ENCODE peak calls at places on chromosomes 12 and 14, in four cellular contexts. T, I, W and U are unnamed samples.

GRCh38 chr12:90953956-90954421 is 987 bp downstream of the CCER1 start:
- DNase-seq in I (no peak), T (no peak), W (peak), U (no peak)

GRCh38 chr14:26323781-26324363 is 274.0 kb downstream of the NOVA1 start:
- DNase-seq in T (no peak), I (no peak), W (no peak), U (no peak)

GRCh38 chr14:74846168-74846567 is 29.8 kb downstream of the PROX2 start:
- DNase-seq in W (no peak), T (no peak), I (no peak), U (no peak)

GRCh38 chr12:118964988-118965387 is 16.4 kb upstream of the SRRM4 start:
- DNase-seq in T (no peak), I (no peak), W (no peak), U (no peak)

GRCh38 chr12:34396861-34397590 is 374.7 kb downstream of the ALG10 start:
- DNase-seq in W (peak), I (no peak), T (no peak), U (peak)

GRCh38 chr14:90579816-90580215 is 183.0 kb downstream of the CALM1 start:
- DNase-seq in I (no peak), W (no peak), T (no peak), U (no peak)

GRCh38 chr12:131223791-131224567 is 270.3 kb downstream of the ADGRD1 start:
- DNase-seq in I (no peak), T (no peak), W (peak), U (no peak)

GRCh38 chr12:80230068-80230467 is 130.7 kb downstream of the OTOGL start:
- DNase-seq in I (peak), T (no peak), W (peak), U (no peak)

GRCh38 chr12:19444097-19444496 is 4.8 kb downstream of the AEBP2 start:
- DNase-seq in T (no peak), I (no peak), W (no peak), U (no peak)

GRCh38 chr14:68379510-68380303 is 413.2 kb downstream of the ZFP36L1 start:
- DNase-seq in T (no peak), W (no peak), I (no peak), U (no peak)

GRCh38 chr14:35878272-35879140 is 52.4 kb downstream of the BRMS1L start:
- DNase-seq in W (peak), I (peak), T (no peak), U (no peak)

GRCh38 chr12:98772818-98773217 is 127.7 kb downstream of the APAF1 start:
- DNase-seq in I (no peak), W (no peak), T (no peak), U (no peak)

GRCh38 chr14:91755560-91755959 is 23.7 kb upstream of the CATSPERB start:
- DNase-seq in T (no peak), I (no peak), W (no peak), U (no peak)

GRCh38 chr12:122137681-122138080 is 36.3 kb downstream of the IL31 start:
- DNase-seq in I (peak), W (peak), T (no peak), U (no peak)

GRCh38 chr14:26596722-26597030 is 1.2 kb downstream of the NOVA1 start:
- DNase-seq in I (peak), W (peak), T (no peak), U (no peak)

GRCh38 chr14:104734991-104735779 is 11.2 kb downstream of the ADSS1 start:
- DNase-seq in T (no peak), I (no peak), W (no peak), U (no peak)

GRCh38 chr12:130132831-130133635 is 29.2 kb upstream of the FZD10 start:
- DNase-seq in T (no peak), W (no peak), I (no peak), U (no peak)

GRCh38 chr12:53399896-53400295 is 19.9 kb downstream of the SP1 start:
- DNase-seq in T (no peak), W (no peak), I (no peak), U (no peak)

GRCh38 chr14:95231966-95232365 is 74.6 kb upstream of the DICER1 start:
- DNase-seq in T (no peak), I (no peak), W (no peak), U (no peak)

GRCh38 chr12:57460457-57461325 is 1.1 kb downstream of the GLI1 start:
- DNase-seq in W (peak), T (no peak), I (no peak), U (no peak)

GRCh38 chr12:111412007-111412829 is 6.5 kb downstream of the SH2B3 start:
- DNase-seq in T (no peak), I (peak), W (peak), U (no peak)

GRCh38 chr12:124631681-124632080 is 64.3 kb upstream of the NCOR2 start:
- DNase-seq in T (no peak), I (no peak), W (no peak), U (no peak)

GRCh38 chr12:63041601-63042000 is 106.7 kb upstream of the PPM1H start:
- DNase-seq in T (no peak), I (no peak), W (no peak), U (no peak)

GRCh38 chr12:6970096-6970527 is 352 bp downstream of the PHB2 start:
- DNase-seq in T (no peak), W (no peak), I (peak), U (no peak)

GRCh38 chr14:45785240-45785639 is 532.2 kb upstream of the MIS18BP1 start:
- DNase-seq in T (no peak), I (no peak), W (no peak), U (no peak)

GRCh38 chr12:27542628-27543027 is 18.6 kb downstream of the PPFIBP1 start:
- DNase-seq in W (no peak), I (no peak), T (no peak), U (no peak)

GRCh38 chr12:25089738-25090137 is 105.2 kb downstream of the DNAI7 start:
- DNase-seq in W (no peak), T (no peak), I (peak), U (no peak)

GRCh38 chr14:100589071-100589759 is 2.0 kb upstream of the BEGAIN start:
- DNase-seq in W (no peak), T (no peak), I (no peak), U (peak)

GRCh38 chr14:50311337-50311973 is 574 bp downstream of the L2HGDH start:
- DNase-seq in T (no peak), W (no peak), I (no peak), U (no peak)

GRCh38 chr12:65106948-65107347 is 14.2 kb downstream of the WIF1 start:
- DNase-seq in T (no peak), I (no peak), W (peak), U (no peak)

GRCh38 chr12:48366131-48366530 is 15.4 kb upstream of the ZNF641 start:
- DNase-seq in T (no peak), W (no peak), I (no peak), U (no peak)

GRCh38 chr14:74505831-74506230 is 12.3 kb downstream of the ISCA2 start:
- DNase-seq in T (no peak), I (no peak), W (no peak), U (peak)

GRCh38 chr12:52149651-52150241 is 42.1 kb downstream of the KRT80 start:
- DNase-seq in T (no peak), W (no peak), I (peak), U (no peak)